ENCODE peak calls at places on chromosomes 12 and 14, in nine cellular contexts. One of them, this sample, is unnamed.

GRCh38 chr14:98370352-98370751 is 901.6 kb downstream of the BCL11B start:
- DNase-seq in brain microvascular endothelial cell: no peak
- DNase-seq in H1: no peak
- DNase-seq in A549: no peak
- DNase-seq in fibroblast of the aortic adventitia: no peak
- DNase-seq in lower leg skin: no peak
- DNase-seq in GM12865: no peak
- DNase-seq in CD4-positive, CD25-positive, alpha-beta regulatory T cell: no peak
- DNase-seq in IMR-90: no peak
- DNase-seq in this sample: no peak

GRCh38 chr14:75805646-75806045 is 144.6 kb downstream of the TTLL5 start:
- DNase-seq in A549: no peak
- DNase-seq in GM12865: no peak
- DNase-seq in IMR-90: no peak
- DNase-seq in CD4-positive, CD25-positive, alpha-beta regulatory T cell: no peak
- DNase-seq in H1: no peak
- DNase-seq in brain microvascular endothelial cell: no peak
- DNase-seq in fibroblast of the aortic adventitia: no peak
- DNase-seq in lower leg skin: no peak
- DNase-seq in this sample: no peak

GRCh38 chr12:16020034-16020433 is 108.9 kb downstream of the DERA start:
- DNase-seq in fibroblast of the aortic adventitia: no peak
- DNase-seq in lower leg skin: no peak
- DNase-seq in CD4-positive, CD25-positive, alpha-beta regulatory T cell: no peak
- DNase-seq in GM12865: no peak
- DNase-seq in A549: no peak
- DNase-seq in H1: no peak
- DNase-seq in IMR-90: no peak
- DNase-seq in brain microvascular endothelial cell: no peak
- DNase-seq in this sample: no peak

GRCh38 chr12:119843100-119843499 is 34.0 kb downstream of the CIT start:
- DNase-seq in brain microvascular endothelial cell: peak; percentile 16
- DNase-seq in fibroblast of the aortic adventitia: peak; percentile 67
- DNase-seq in H1: no peak
- DNase-seq in GM12865: no peak
- DNase-seq in lower leg skin: no peak
- DNase-seq in IMR-90: peak; percentile 23
- DNase-seq in CD4-positive, CD25-positive, alpha-beta regulatory T cell: no peak
- DNase-seq in A549: no peak
- DNase-seq in this sample: no peak

GRCh38 chr14:42222924-42223471 is 616.3 kb downstream of the LRFN5 start:
- DNase-seq in brain microvascular endothelial cell: peak; percentile 64
- DNase-seq in GM12865: peak; percentile 82
- DNase-seq in fibroblast of the aortic adventitia: peak; percentile 79
- DNase-seq in CD4-positive, CD25-positive, alpha-beta regulatory T cell: no peak
- DNase-seq in A549: peak; percentile 2
- DNase-seq in IMR-90: peak; percentile 83
- DNase-seq in lower leg skin: no peak
- DNase-seq in H1: no peak
- DNase-seq in this sample: no peak

GRCh38 chr14:32319368-32320049 is 9.6 kb upstream of the AKAP6 start:
- DNase-seq in CD4-positive, CD25-positive, alpha-beta regulatory T cell: no peak
- DNase-seq in fibroblast of the aortic adventitia: no peak
- DNase-seq in H1: no peak
- DNase-seq in GM12865: no peak
- DNase-seq in brain microvascular endothelial cell: no peak
- DNase-seq in lower leg skin: no peak
- DNase-seq in A549: no peak
- DNase-seq in IMR-90: no peak
- DNase-seq in this sample: peak; percentile 31

GRCh38 chr12:93908846-93909592 is 231.8 kb downstream of the CRADD start:
- DNase-seq in lower leg skin: no peak
- DNase-seq in H1: no peak
- DNase-seq in IMR-90: no peak
- DNase-seq in A549: peak; percentile 56
- DNase-seq in brain microvascular endothelial cell: peak; percentile 16
- DNase-seq in fibroblast of the aortic adventitia: peak; percentile 89
- DNase-seq in GM12865: no peak
- DNase-seq in CD4-positive, CD25-positive, alpha-beta regulatory T cell: no peak
- DNase-seq in this sample: peak; percentile 82

GRCh38 chr12:28242888-28243633 is 52.8 kb downstream of the CCDC91 start:
- DNase-seq in lower leg skin: no peak
- DNase-seq in brain microvascular endothelial cell: peak; percentile 81
- DNase-seq in CD4-positive, CD25-positive, alpha-beta regulatory T cell: no peak
- DNase-seq in GM12865: no peak
- DNase-seq in H1: no peak
- DNase-seq in IMR-90: peak; percentile 16
- DNase-seq in fibroblast of the aortic adventitia: peak; percentile 77
- DNase-seq in A549: no peak
- DNase-seq in this sample: peak; percentile 27

GRCh38 chr12:103656291-103656690 is 69.2 kb downstream of the STAB2 start:
- DNase-seq in A549: no peak
- DNase-seq in IMR-90: no peak
- DNase-seq in fibroblast of the aortic adventitia: no peak
- DNase-seq in CD4-positive, CD25-positive, alpha-beta regulatory T cell: no peak
- DNase-seq in brain microvascular endothelial cell: no peak
- DNase-seq in lower leg skin: no peak
- DNase-seq in GM12865: no peak
- DNase-seq in H1: no peak
- DNase-seq in this sample: no peak

GRCh38 chr14:71135496-71135895 is 228.2 kb downstream of the PCNX1 start:
- DNase-seq in H1: no peak
- DNase-seq in CD4-positive, CD25-positive, alpha-beta regulatory T cell: no peak
- DNase-seq in IMR-90: no peak
- DNase-seq in A549: no peak
- DNase-seq in fibroblast of the aortic adventitia: no peak
- DNase-seq in GM12865: no peak
- DNase-seq in brain microvascular endothelial cell: no peak
- DNase-seq in lower leg skin: peak; percentile 56
- DNase-seq in this sample: no peak

GRCh38 chr14:35333347-35333730 is 41.2 kb downstream of the PSMA6 start:
- DNase-seq in A549: no peak
- DNase-seq in CD4-positive, CD25-positive, alpha-beta regulatory T cell: no peak
- DNase-seq in fibroblast of the aortic adventitia: no peak
- DNase-seq in brain microvascular endothelial cell: no peak
- DNase-seq in lower leg skin: no peak
- DNase-seq in IMR-90: no peak
- DNase-seq in GM12865: no peak
- DNase-seq in H1: no peak
- DNase-seq in this sample: no peak

GRCh38 chr12:94318178-94318577 is 141.5 kb downstream of the CEP83 start:
- DNase-seq in GM12865: peak; percentile 27
- DNase-seq in lower leg skin: no peak
- DNase-seq in A549: no peak
- DNase-seq in IMR-90: no peak
- DNase-seq in fibroblast of the aortic adventitia: peak; percentile 8
- DNase-seq in brain microvascular endothelial cell: no peak
- DNase-seq in CD4-positive, CD25-positive, alpha-beta regulatory T cell: no peak
- DNase-seq in H1: no peak
- DNase-seq in this sample: no peak

GRCh38 chr12:6049587-6049986 is 74.9 kb downstream of the VWF start:
- DNase-seq in lower leg skin: no peak
- DNase-seq in IMR-90: peak; percentile 22
- DNase-seq in GM12865: no peak
- DNase-seq in brain microvascular endothelial cell: no peak
- DNase-seq in H1: no peak
- DNase-seq in A549: no peak
- DNase-seq in fibroblast of the aortic adventitia: peak; percentile 73
- DNase-seq in CD4-positive, CD25-positive, alpha-beta regulatory T cell: no peak
- DNase-seq in this sample: peak; percentile 25

GRCh38 chr12:29320295-29321090 is 60.5 kb downstream of the ERGIC2 start:
- DNase-seq in brain microvascular endothelial cell: peak; percentile 53
- DNase-seq in lower leg skin: no peak
- DNase-seq in IMR-90: peak; percentile 93
- DNase-seq in A549: peak; percentile 2
- DNase-seq in CD4-positive, CD25-positive, alpha-beta regulatory T cell: no peak
- DNase-seq in fibroblast of the aortic adventitia: peak; percentile 92
- DNase-seq in H1: no peak
- DNase-seq in GM12865: no peak
- DNase-seq in this sample: peak; percentile 31

GRCh38 chr12:118500302-118500701 is 123.9 kb downstream of the SUDS3 start:
- DNase-seq in H1: no peak
- DNase-seq in fibroblast of the aortic adventitia: no peak
- DNase-seq in A549: no peak
- DNase-seq in CD4-positive, CD25-positive, alpha-beta regulatory T cell: no peak
- DNase-seq in lower leg skin: no peak
- DNase-seq in IMR-90: no peak
- DNase-seq in brain microvascular endothelial cell: no peak
- DNase-seq in GM12865: no peak
- DNase-seq in this sample: no peak

GRCh38 chr14:84108746-84109457 is 1421.0 kb upstream of the FLRT2 start:
- DNase-seq in A549: no peak
- DNase-seq in lower leg skin: no peak
- DNase-seq in brain microvascular endothelial cell: peak; percentile 38
- DNase-seq in CD4-positive, CD25-positive, alpha-beta regulatory T cell: no peak
- DNase-seq in GM12865: no peak
- DNase-seq in IMR-90: no peak
- DNase-seq in fibroblast of the aortic adventitia: no peak
- DNase-seq in H1: no peak
- DNase-seq in this sample: no peak

GRCh38 chr12:53976823-53977595 is 2.3 kb upstream of the HOTAIR start:
- DNase-seq in GM12865: no peak
- DNase-seq in lower leg skin: no peak
- DNase-seq in A549: no peak
- DNase-seq in CD4-positive, CD25-positive, alpha-beta regulatory T cell: no peak
- DNase-seq in IMR-90: no peak
- DNase-seq in fibroblast of the aortic adventitia: no peak
- DNase-seq in brain microvascular endothelial cell: no peak
- DNase-seq in H1: no peak
- DNase-seq in this sample: no peak

GRCh38 chr12:53974084-53975018 is at the start of gene HOTAIR:
- DNase-seq in IMR-90: no peak
- DNase-seq in CD4-positive, CD25-positive, alpha-beta regulatory T cell: no peak
- DNase-seq in brain microvascular endothelial cell: no peak
- DNase-seq in A549: peak; percentile 39
- DNase-seq in GM12865: peak; percentile 22
- DNase-seq in lower leg skin: peak; percentile 95
- DNase-seq in H1: no peak
- DNase-seq in fibroblast of the aortic adventitia: no peak
- DNase-seq in this sample: peak; percentile 38

GRCh38 chr12:53975816-53976152 is 1.0 kb upstream of the HOTAIR start:
- DNase-seq in IMR-90: no peak
- DNase-seq in H1: no peak
- DNase-seq in brain microvascular endothelial cell: no peak
- DNase-seq in fibroblast of the aortic adventitia: no peak
- DNase-seq in GM12865: no peak
- DNase-seq in CD4-positive, CD25-positive, alpha-beta regulatory T cell: no peak
- DNase-seq in A549: no peak
- DNase-seq in lower leg skin: no peak
- DNase-seq in this sample: peak; percentile 48

GRCh38 chr12:53976172-53976822 is 1.5 kb upstream of the HOTAIR start:
- DNase-seq in CD4-positive, CD25-positive, alpha-beta regulatory T cell: no peak
- DNase-seq in brain microvascular endothelial cell: no peak
- DNase-seq in fibroblast of the aortic adventitia: no peak
- DNase-seq in A549: no peak
- DNase-seq in GM12865: no peak
- DNase-seq in IMR-90: no peak
- DNase-seq in H1: no peak
- DNase-seq in lower leg skin: no peak
- DNase-seq in this sample: no peak

GRCh38 chr12:53975019-53975815 is 463 bp upstream of the HOTAIR start:
- DNase-seq in A549: no peak
- DNase-seq in GM12865: peak; percentile 60
- DNase-seq in brain microvascular endothelial cell: no peak
- DNase-seq in lower leg skin: no peak
- DNase-seq in H1: no peak
- DNase-seq in IMR-90: no peak
- DNase-seq in fibroblast of the aortic adventitia: no peak
- DNase-seq in CD4-positive, CD25-positive, alpha-beta regulatory T cell: no peak
- DNase-seq in this sample: no peak
- H3K4me3 ChIP-seq in A549: peak overlapping the region; percentile 57
- H3K4me3 ChIP-seq in GM12865: peak overlapping the region; percentile 43
- H3K4me3 ChIP-seq in brain microvascular endothelial cell: no peak overlapping the region
- H3K4me3 ChIP-seq in lower leg skin: peak overlapping the region; percentile 35
- H3K4me3 ChIP-seq in H1: peak overlapping the region; percentile 50
- H3K4me3 ChIP-seq in IMR-90: no peak overlapping the region
- H3K4me3 ChIP-seq in fibroblast of the aortic adventitia: no peak overlapping the region
- H3K4me3 ChIP-seq in CD4-positive, CD25-positive, alpha-beta regulatory T cell: no peak overlapping the region
- H3K4me3 ChIP-seq in this sample: no peak overlapping the region

GRCh38 chr12:108732489-108732888 is 1.2 kb upstream of the CORO1C start:
- DNase-seq in lower leg skin: no peak
- DNase-seq in CD4-positive, CD25-positive, alpha-beta regulatory T cell: no peak
- DNase-seq in GM12865: no peak
- DNase-seq in brain microvascular endothelial cell: no peak
- DNase-seq in A549: no peak
- DNase-seq in H1: no peak
- DNase-seq in IMR-90: no peak
- DNase-seq in fibroblast of the aortic adventitia: no peak
- DNase-seq in this sample: no peak
- H3K4me3 ChIP-seq in lower leg skin: no peak overlapping the region
- H3K4me3 ChIP-seq in CD4-positive, CD25-positive, alpha-beta regulatory T cell: peak overlapping the region; percentile 51
- H3K4me3 ChIP-seq in GM12865: peak overlapping the region; percentile 86
- H3K4me3 ChIP-seq in brain microvascular endothelial cell: peak overlapping the region; percentile 91
- H3K4me3 ChIP-seq in A549: peak overlapping the region; percentile 36
- H3K4me3 ChIP-seq in H1: peak overlapping the region; percentile 92
- H3K4me3 ChIP-seq in IMR-90: peak overlapping the region; percentile 24
- H3K4me3 ChIP-seq in fibroblast of the aortic adventitia: peak overlapping the region; percentile 62
- H3K4me3 ChIP-seq in this sample: no peak overlapping the region

GRCh38 chr12:47941475-47942326 is 21.7 kb upstream of the TMEM106C start:
- DNase-seq in IMR-90: no peak
- DNase-seq in GM12865: no peak
- DNase-seq in CD4-positive, CD25-positive, alpha-beta regulatory T cell: no peak
- DNase-seq in H1: no peak
- DNase-seq in brain microvascular endothelial cell: no peak
- DNase-seq in fibroblast of the aortic adventitia: no peak
- DNase-seq in lower leg skin: peak; percentile 82
- DNase-seq in A549: no peak
- DNase-seq in this sample: no peak
- H3K4me3 ChIP-seq in IMR-90: no peak overlapping the region
- H3K4me3 ChIP-seq in GM12865: no peak overlapping the region
- H3K4me3 ChIP-seq in CD4-positive, CD25-positive, alpha-beta regulatory T cell: no peak overlapping the region
- H3K4me3 ChIP-seq in H1: peak overlapping the region; percentile 49
- H3K4me3 ChIP-seq in brain microvascular endothelial cell: no peak overlapping the region
- H3K4me3 ChIP-seq in fibroblast of the aortic adventitia: no peak overlapping the region
- H3K4me3 ChIP-seq in lower leg skin: no peak overlapping the region
- H3K4me3 ChIP-seq in A549: no peak overlapping the region
- H3K4me3 ChIP-seq in this sample: no peak overlapping the region

DNA sequence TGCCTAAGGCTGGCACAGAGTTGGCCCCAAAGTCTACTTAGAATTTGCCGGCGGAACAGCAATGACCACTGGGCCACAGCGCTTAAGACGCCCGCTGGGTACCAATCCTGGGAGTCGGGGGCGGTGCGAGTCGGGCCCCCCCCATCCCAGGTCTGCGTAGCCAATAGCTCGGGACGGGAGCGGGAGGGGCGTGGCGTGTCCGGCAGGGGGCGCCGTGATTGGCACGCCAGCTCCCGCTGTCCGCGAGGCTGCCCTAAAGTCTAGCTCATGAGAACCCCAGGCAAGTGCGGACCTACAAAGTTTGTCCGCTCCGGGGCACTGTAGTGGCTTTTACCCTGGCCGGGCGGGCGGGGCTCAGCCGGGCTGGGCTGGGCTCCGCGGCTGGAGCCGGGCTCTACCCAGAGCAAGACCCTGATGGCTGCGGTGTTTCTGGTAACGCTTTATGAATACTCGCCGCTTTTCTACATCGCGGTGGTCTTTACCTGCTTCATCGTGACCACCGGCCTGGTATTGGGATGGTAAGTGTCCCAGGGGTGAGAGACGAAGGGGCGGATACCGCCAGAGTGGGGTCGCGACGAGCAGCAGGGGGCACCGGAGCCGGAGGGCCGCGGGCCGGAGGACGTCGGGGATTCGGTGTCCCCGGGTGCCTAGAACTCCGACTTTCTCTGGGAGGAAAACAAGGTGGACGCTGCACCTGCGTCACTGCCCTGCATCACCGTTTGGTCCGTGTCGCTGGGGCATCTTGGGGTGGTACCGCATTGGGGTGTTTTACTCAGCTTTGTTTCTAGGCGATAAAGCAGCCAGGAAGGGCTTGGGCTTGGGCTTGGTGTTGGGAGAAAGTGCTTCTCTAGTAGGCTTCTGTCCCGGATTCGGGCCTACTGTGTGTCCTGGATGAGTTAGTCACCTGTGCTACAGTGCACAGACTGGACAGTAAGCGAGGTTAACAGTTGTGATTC is at the start of gene CGRRF1:
- DNase-seq in CD4-positive, CD25-positive, alpha-beta regulatory T cell: peak; percentile 93
- DNase-seq in H1: peak; percentile 96
- DNase-seq in brain microvascular endothelial cell: peak; percentile 99
- DNase-seq in lower leg skin: peak; percentile 99
- DNase-seq in A549: peak; percentile 98
- DNase-seq in fibroblast of the aortic adventitia: peak; percentile 98
- DNase-seq in GM12865: peak; percentile 99
- DNase-seq in IMR-90: peak; percentile 98
- DNase-seq in this sample: peak; percentile 97
- H3K4me3 ChIP-seq in CD4-positive, CD25-positive, alpha-beta regulatory T cell: peak within 1 kb of the TSS; percentile 87
- H3K4me3 ChIP-seq in H1: peak within 1 kb of the TSS; percentile 92
- H3K4me3 ChIP-seq in brain microvascular endothelial cell: peak within 1 kb of the TSS; percentile 96
- H3K4me3 ChIP-seq in lower leg skin: peak within 1 kb of the TSS; percentile 76
- H3K4me3 ChIP-seq in A549: peak within 1 kb of the TSS; percentile 81
- H3K4me3 ChIP-seq in fibroblast of the aortic adventitia: peak within 1 kb of the TSS; percentile 98
- H3K4me3 ChIP-seq in GM12865: peak within 1 kb of the TSS; percentile 90
- H3K4me3 ChIP-seq in IMR-90: peak within 1 kb of the TSS; percentile 84
- H3K4me3 ChIP-seq in this sample: peak within 1 kb of the TSS; percentile 90

This sample was measured in small intestine.